ENCODE peak calls at places on chromosomes 1 and 21, in nine cellular contexts. J, T, E, L, V, M, C, Z and W are unnamed samples.

GRCh38 chr21:45209046-45209445 is 78.6 kb downstream of the POFUT2 start:
- DNase-seq in Z (no peak), C (no peak), V (peak), J (no peak), M (no peak), L (peak), E (peak), T (peak), W (no peak)

GRCh38 chr1:93844262-93845045 is 34.6 kb downstream of the DNTTIP2 start:
- DNase-seq in M (peak), E (peak), L (peak), T (peak), J (no peak), C (peak), Z (no peak), V (peak), W (peak)

GRCh38 chr1:111602974-111603373 is 16.6 kb upstream of the RAP1A start:
- DNase-seq in V (no peak), E (no peak), M (no peak), C (no peak), L (no peak), J (no peak), T (no peak), Z (no peak), W (no peak)

GRCh38 chr21:28442624-28443023 is 550.1 kb downstream of the LTN1 start:
- DNase-seq in T (peak), Z (no peak), M (no peak), E (peak), C (peak), J (no peak), L (no peak), V (peak), W (no peak)

GRCh38 chr21:26116456-26117011 is 54.0 kb downstream of the APP start:
- DNase-seq in M (no peak), J (no peak), T (peak), C (no peak), L (no peak), V (peak), E (peak), Z (no peak), W (no peak)

GRCh38 chr1:219092206-219092605 is 81.5 kb upstream of the LYPLAL1 start:
- DNase-seq in M (no peak), T (peak), C (no peak), L (no peak), V (peak), J (no peak), E (peak), Z (no peak), W (no peak)

GRCh38 chr1:212981025-212981495 is 30.7 kb downstream of the VASH2 start:
- DNase-seq in J (no peak), E (no peak), Z (peak), T (no peak), C (no peak), V (no peak), M (no peak), L (no peak), W (no peak)

GRCh38 chr1:27563407-27564263 is 40.3 kb downstream of the AHDC1 start:
- DNase-seq in J (peak), Z (no peak), M (no peak), C (no peak), T (peak), V (peak), L (no peak), E (peak), W (no peak)

GRCh38 chr1:6037338-6037762 is 8.3 kb upstream of the KCNAB2 start:
- DNase-seq in E (peak), V (peak), C (peak), T (no peak), J (no peak), M (no peak), Z (no peak), L (no peak), W (no peak)

GRCh38 chr21:16262109-16262508 is 532.3 kb downstream of the USP25 start:
- DNase-seq in C (no peak), J (no peak), V (no peak), E (no peak), L (no peak), T (no peak), M (no peak), Z (no peak), W (no peak)

GRCh38 chr1:221605569-221605968 is 136.3 kb downstream of the DUSP10 start:
- DNase-seq in C (no peak), M (no peak), Z (no peak), V (no peak), E (no peak), L (no peak), J (no peak), T (no peak), W (no peak)

GRCh38 chr1:910881-911721 is 12.6 kb upstream of the SAMD11 start:
- DNase-seq in E (no peak), L (no peak), M (peak), C (no peak), T (peak), V (peak), Z (no peak), J (peak), W (no peak)

GRCh38 chr1:54750596-54750995 is 13.7 kb downstream of the PARS2 start:
- DNase-seq in V (no peak), T (no peak), M (no peak), L (no peak), C (no peak), Z (no peak), E (no peak), J (no peak), W (no peak)

GRCh38 chr1:172431721-172432192 is 11.3 kb downstream of the C1orf105 start:
- DNase-seq in V (no peak), T (no peak), J (no peak), M (no peak), E (no peak), C (no peak), Z (peak), L (no peak), W (no peak)

GRCh38 chr1:119286587-119287181 is 81.9 kb upstream of the HAO2 start:
- DNase-seq in J (no peak), E (peak), V (peak), M (peak), C (peak), L (no peak), Z (no peak), T (peak), W (no peak)

GRCh38 chr1:26694185-26694572 is 1.6 kb upstream of the ARID1A start:
- DNase-seq in J (no peak), C (no peak), L (no peak), M (peak), Z (no peak), T (no peak), V (no peak), E (no peak), W (no peak)

GRCh38 chr1:219147571-219148019 is 26.1 kb upstream of the LYPLAL1 start:
- DNase-seq in L (no peak), M (no peak), Z (no peak), C (no peak), T (no peak), V (no peak), J (no peak), E (no peak), W (no peak)

GRCh38 chr1:27418326-27418761 is 25.9 kb downstream of the GPR3 start:
- DNase-seq in M (no peak), J (peak), E (peak), V (peak), L (peak), Z (peak), T (peak), C (peak), W (peak)

DNA sequence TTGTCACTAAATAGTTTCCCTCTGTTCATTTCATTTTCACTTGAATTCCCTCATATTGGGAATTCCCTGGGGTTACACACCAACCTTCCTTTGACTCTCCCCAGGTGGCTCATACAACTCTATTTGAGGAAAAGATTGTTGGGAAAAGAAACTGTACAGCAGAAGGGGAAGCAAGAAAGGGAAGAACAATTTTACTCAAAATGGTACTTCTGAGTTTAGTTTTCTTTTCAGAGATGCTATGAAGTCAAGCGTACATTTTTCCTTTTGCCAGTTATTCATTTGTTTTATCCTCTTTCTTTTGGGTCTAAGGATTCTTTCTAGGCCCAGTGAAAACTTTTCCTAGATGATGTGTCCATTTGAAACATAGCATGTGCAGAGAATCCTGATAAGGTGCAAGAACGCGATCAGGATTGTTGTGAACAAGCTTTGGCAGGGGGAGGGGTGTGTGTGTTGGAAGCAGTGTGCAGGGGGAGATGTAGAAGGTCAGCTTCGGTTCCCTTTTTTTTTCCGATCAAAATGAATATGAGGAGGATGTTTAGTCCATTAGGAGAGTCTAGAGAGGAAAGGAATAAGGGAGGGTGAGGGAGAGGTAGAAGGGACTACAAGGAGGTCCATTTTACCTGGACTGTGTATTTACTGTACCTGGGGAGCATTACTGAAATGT is 26.8 kb upstream of the CD1D start:
- DNase-seq in J (no peak), L (no peak), E (no peak), V (no peak), C (no peak), T (no peak), Z (no peak), M (no peak), W (no peak)
- TF ChIP-seq CTCF in J (no peak), L (no peak), E (no peak), V (no peak), C (no peak), T (no peak), Z (no peak), M (no peak), W (no peak)

DNA sequence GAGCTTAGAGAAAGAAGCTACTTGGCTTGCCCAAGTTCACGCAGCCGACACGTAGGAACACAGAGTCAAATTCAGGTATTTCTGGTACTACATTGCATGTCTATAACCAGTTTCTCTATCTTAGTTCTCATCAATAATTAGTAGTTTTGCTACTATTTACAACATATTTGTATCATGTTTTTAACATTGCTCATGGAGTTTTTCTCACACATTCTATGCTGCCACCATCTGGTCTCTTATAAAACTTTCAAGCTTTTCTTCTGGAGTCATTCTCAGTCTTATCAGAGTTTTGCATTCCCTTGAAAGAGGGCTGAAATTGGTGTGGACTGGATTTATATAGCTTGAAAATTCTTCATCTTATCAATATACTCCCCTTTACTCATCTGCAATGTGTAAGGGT is 118.8 kb upstream of the PALMD start:
- DNase-seq in J (no peak), L (no peak), V (peak), T (no peak), C (no peak), M (no peak), E (peak), Z (no peak), W (no peak)
- TF ChIP-seq CTCF in J (peak), L (peak), V (peak), T (peak), C (peak), M (peak), E (peak), Z (no peak), W (peak)

GRCh38 chr1:62836856-62837540 is 53.1 kb downstream of the ATG4C start:
- DNase-seq in T (no peak), L (no peak), C (no peak), V (no peak), J (no peak), M (no peak), E (no peak), Z (no peak), W (no peak)
- TF ChIP-seq CTCF in T (no peak), L (no peak), C (no peak), V (no peak), J (no peak), M (no peak), E (no peak), Z (no peak), W (no peak)

GRCh38 chr1:87501738-87502137 is 173.1 kb downstream of the LMO4 start:
- DNase-seq in Z (no peak), V (peak), E (peak), J (no peak), T (no peak), L (no peak), C (no peak), M (no peak), W (no peak)
- TF ChIP-seq CTCF in Z (no peak), V (peak), E (no peak), J (no peak), T (peak), L (peak), C (peak), M (no peak), W (peak)

GRCh38 chr21:42330380-42331336 is 15.4 kb upstream of the TFF3 start:
- DNase-seq in C (no peak), M (no peak), J (no peak), E (no peak), Z (no peak), L (no peak), T (no peak), V (no peak), W (no peak)
- TF ChIP-seq CTCF in C (no peak), M (no peak), J (no peak), E (no peak), Z (no peak), L (no peak), T (no peak), V (no peak), W (no peak)

GRCh38 chr1:40362699-40363098 is 10.8 kb upstream of the SMAP2 start:
- DNase-seq in J (no peak), E (peak), T (peak), C (peak), M (no peak), Z (no peak), L (no peak), V (peak), W (no peak)

GRCh38 chr1:40360631-40361030 is 12.9 kb upstream of the SMAP2 start:
- DNase-seq in V (no peak), M (no peak), Z (no peak), J (no peak), L (no peak), E (no peak), C (no peak), T (no peak), W (no peak)

GRCh38 chr1:40361637-40362036 is 11.9 kb upstream of the SMAP2 start:
- DNase-seq in C (no peak), J (no peak), T (no peak), V (no peak), E (no peak), L (no peak), Z (no peak), M (no peak), W (no peak)

GRCh38 chr1:40362199-40362598 is 11.3 kb upstream of the SMAP2 start:
- DNase-seq in L (no peak), V (no peak), E (no peak), Z (no peak), M (no peak), J (no peak), C (no peak), T (no peak), W (no peak)

DNA sequence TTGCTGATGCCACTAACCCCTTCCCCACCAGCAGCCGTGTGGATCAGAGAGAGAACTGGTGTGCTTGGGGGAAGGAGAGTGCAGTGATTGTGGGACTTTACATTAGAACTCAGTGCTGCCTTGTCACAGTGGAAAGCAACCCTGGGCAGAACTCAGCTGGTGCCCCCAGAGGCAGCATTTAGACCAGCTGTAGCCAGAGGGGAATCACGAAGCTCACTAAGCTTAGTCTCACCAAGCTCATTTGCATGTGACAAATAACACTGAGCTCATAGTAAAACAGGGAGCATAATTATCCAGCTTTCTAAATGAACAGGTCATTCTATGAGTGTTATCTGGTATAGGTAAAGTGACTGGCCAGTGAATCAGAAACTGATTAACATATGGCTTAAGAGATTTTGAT is 9.8 kb upstream of the SMAP2 start:
- DNase-seq in M (peak), V (peak), C (no peak), L (no peak), E (no peak), T (no peak), Z (no peak), J (no peak), W (no peak)
- TF ChIP-seq CTCF in M (peak), V (no peak), C (peak), L (no peak), E (no peak), T (peak), Z (no peak), J (no peak), W (no peak)

GRCh38 chr1:217407426-217407825 is 223.5 kb downstream of the GPATCH2 start:
- DNase-seq in J (no peak), L (no peak), C (no peak), V (no peak), E (peak), Z (no peak), T (no peak), M (no peak), W (no peak)
- TF ChIP-seq CTCF in J (no peak), L (no peak), C (no peak), V (no peak), E (no peak), Z (no peak), T (no peak), M (no peak), W (no peak)